ENCODE peak calls at places on chromosome 3, in four cellular contexts. N is NCI-H524; A is H9; P is CD8-positive, alpha-beta T cell. L is an unnamed sample.

GRCh38 chr3:14224895-14225294 is 46.3 kb downstream of the LSM3 start:
- DNase-seq in A (no peak), N (no peak), P (no peak), L (no peak)

GRCh38 chr3:50267280-50267913 is 1.6 kb upstream of the SEMA3B start:
- DNase-seq in N (peak), P (no peak), A (no peak), L (no peak)

GRCh38 chr3:125051715-125052581 is 3.8 kb downstream of the HEG1 start:
- DNase-seq in N (peak), A (peak), P (peak), L (no peak)

GRCh38 chr3:15206662-15207576 is 873 bp downstream of the CAPN7 start:
- DNase-seq in A (peak), N (no peak), P (peak), L (no peak)

GRCh38 chr3:10753964-10754363 is 62.1 kb upstream of the SLC6A11 start:
- DNase-seq in N (no peak), A (peak), P (no peak), L (peak)

GRCh38 chr3:143820466-143821221 is 27.6 kb downstream of the SLC9A9 start:
- DNase-seq in N (no peak), A (no peak), P (no peak), L (no peak)

GRCh38 chr3:10762611-10763247 is 53.3 kb upstream of the SLC6A11 start:
- DNase-seq in N (no peak), P (no peak), A (no peak), L (no peak)

GRCh38 chr3:8095724-8096123 is 405.9 kb upstream of the LMCD1 start:
- DNase-seq in P (no peak), A (peak), N (peak), L (no peak)

GRCh38 chr3:57691411-57692133 is 1.3 kb downstream of the DENND6A start:
- DNase-seq in A (no peak), P (no peak), N (no peak), L (no peak)

GRCh38 chr3:112925560-112925959 is 49.3 kb downstream of the CD200R1 start:
- DNase-seq in A (no peak), N (no peak), P (no peak), L (no peak)

GRCh38 chr3:37161351-37161750 is 13.0 kb downstream of the LRRFIP2 start:
- DNase-seq in N (no peak), P (no peak), A (no peak), L (no peak)

GRCh38 chr3:64687781-64688515 is at the start of gene ADAMTS9:
- DNase-seq in P (no peak), A (peak), N (peak), L (no peak)

GRCh38 chr3:82977871-82978270 is 1216.4 kb upstream of the GBE1 start:
- DNase-seq in N (no peak), A (no peak), P (no peak), L (no peak)

GRCh38 chr3:10196389-10197052 is 31.8 kb downstream of the IRAK2 start:
- DNase-seq in P (no peak), A (no peak), N (no peak), L (no peak)

GRCh38 chr3:116018651-116019050 is 395.3 kb downstream of the GAP43 start:
- DNase-seq in N (no peak), P (no peak), A (no peak), L (no peak)

GRCh38 chr3:81249540-81250029 is 511.9 kb downstream of the GBE1 start:
- DNase-seq in P (no peak), A (no peak), N (no peak), L (peak)

L was measured in HTR-8/SVneo.